ENCODE peak calls at places on chromosomes 16 and 17, in eight cellular contexts. P is stomach; X is right lobe of liver; K is left lung; Z is heart right ventricle; C is CD8-positive, alpha-beta T cell; Q is gastrocnemius medialis; J is heart left ventricle. I is an unnamed sample. For H3K36me3, the result is how much of the 10 kb centered on the place peaks cover.

GRCh38 chr16:21638573-21638975 is 13.8 kb downstream of the IGSF6 start:
- DNase-seq in Z (no peak), J (no peak), Q (no peak), P (no peak), K (no peak), X (no peak), C (no peak), I (peak)

GRCh38 chr16:67580202-67580601 is 17.9 kb downstream of the CTCF start:
- DNase-seq in J (no peak), P (no peak), Z (no peak), C (no peak), X (peak), Q (no peak), K (no peak), I (no peak)

GRCh38 chr17:76953066-76953465 is 84.9 kb downstream of the MGAT5B start:
- DNase-seq in Z (no peak), Q (no peak), X (no peak), P (no peak), C (no peak), K (no peak), J (peak), I (no peak)

GRCh38 chr16:50879873-50880695 is 138.2 kb downstream of the CYLD start:
- DNase-seq in Q (no peak), K (no peak), P (no peak), Z (no peak), C (no peak), J (no peak), X (peak), I (no peak)

GRCh38 chr16:2838928-2839327 is 8.8 kb downstream of the ZG16B start:
- DNase-seq in K (peak), J (peak), C (peak), X (no peak), Z (peak), Q (no peak), P (peak), I (peak)

GRCh38 chr17:39150795-39151679 is at the start of gene PLXDC1:
- DNase-seq in P (no peak), X (no peak), C (no peak), Q (no peak), Z (peak), K (no peak), J (peak), I (no peak)

GRCh38 chr17:48577946-48578615 is at the start of gene HOXB4:
- DNase-seq in P (peak), Z (peak), X (peak), J (peak), C (peak), K (peak), Q (peak), I (no peak)

GRCh38 chr16:10827691-10828341 is 9.2 kb upstream of the TVP23A start:
- DNase-seq in Q (peak), J (peak), P (peak), K (peak), X (peak), Z (peak), C (no peak), I (peak)

GRCh38 chr17:61476476-61477203 is 24.4 kb downstream of the TBX4 start:
- DNase-seq in Q (no peak), P (no peak), X (peak), K (peak), C (no peak), Z (no peak), J (no peak), I (no peak)

GRCh38 chr16:17360810-17361209 is 110.0 kb downstream of the XYLT1 start:
- DNase-seq in J (no peak), Z (no peak), K (no peak), P (no peak), X (no peak), C (no peak), Q (no peak), I (no peak)

GRCh38 chr17:64148017-64148631 is 18.2 kb upstream of the ERN1 start:
- DNase-seq in K (no peak), C (no peak), Z (no peak), Q (no peak), P (no peak), X (no peak), J (no peak), I (no peak)

GRCh38 chr16:68396481-68396880 is 51.8 kb downstream of the SMPD3 start:
- DNase-seq in Q (no peak), J (peak), P (peak), X (peak), C (peak), Z (no peak), K (peak), I (peak)

GRCh38 chr17:47949197-47949759 is 7.9 kb downstream of the PNPO start:
- DNase-seq in K (peak), P (peak), C (peak), J (peak), Q (peak), X (peak), Z (peak), I (peak)

GRCh38 chr16:5027575-5028235 is 6.0 kb downstream of the NAGPA start:
- DNase-seq in Z (no peak), K (no peak), P (no peak), Q (no peak), C (no peak), J (no peak), X (no peak), I (no peak)

GRCh38 chr16:50469744-50470301 is 78.4 kb upstream of the NKD1 start:
- DNase-seq in Z (no peak), P (no peak), K (no peak), J (no peak), Q (no peak), C (no peak), X (no peak), I (no peak)

GRCh38 chr17:8161289-8162231 is 1.2 kb downstream of the VAMP2 start:
- DNase-seq in P (no peak), C (no peak), J (peak), Q (no peak), X (no peak), Z (no peak), K (no peak), I (no peak)

GRCh38 chr17:28342313-28342712 is 6.8 kb downstream of the TNFAIP1 start:
- DNase-seq in P (no peak), C (no peak), J (no peak), X (no peak), Q (no peak), Z (no peak), K (no peak), I (no peak)

DNA sequence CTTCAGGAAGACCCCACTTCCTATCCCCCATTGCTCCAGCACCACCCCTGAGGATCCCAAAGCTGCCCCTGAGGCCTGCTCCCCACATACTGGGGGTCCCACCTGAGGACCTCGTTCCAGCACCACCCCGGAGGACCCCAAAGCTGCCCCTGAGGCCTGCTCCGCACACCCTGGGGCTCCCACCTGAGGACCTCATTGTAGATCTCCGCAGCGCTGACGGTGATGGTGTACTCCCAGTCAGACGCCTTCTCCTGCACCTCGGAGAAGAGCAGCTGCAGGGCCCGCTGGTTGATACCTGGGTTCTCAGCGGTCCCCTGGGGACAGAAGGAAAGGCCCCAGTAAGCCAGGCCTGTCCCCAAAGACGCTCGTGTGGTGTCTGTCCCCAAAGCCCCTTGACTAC is 26.4 kb downstream of the KATNB1 start:
- DNase-seq in C (no peak), J (peak), X (no peak), Z (no peak), K (no peak), Q (no peak), P (no peak), I (no peak)
- H3K36me3 ChIP-seq in C (under half), J (under half), X (under half), Z (half or more), K (under half), Q (under half), P (under half), I (half or more)

GRCh38 chr17:75078097-75079022 is 9.4 kb upstream of the SLC16A5 start:
- DNase-seq in X (no peak), P (no peak), C (no peak), Q (no peak), J (no peak), K (no peak), Z (no peak), I (peak)
- H3K27ac ChIP-seq in X (peak), P (peak), C (no peak), Q (peak), J (peak), K (peak), Z (peak), I (peak)

DNA sequence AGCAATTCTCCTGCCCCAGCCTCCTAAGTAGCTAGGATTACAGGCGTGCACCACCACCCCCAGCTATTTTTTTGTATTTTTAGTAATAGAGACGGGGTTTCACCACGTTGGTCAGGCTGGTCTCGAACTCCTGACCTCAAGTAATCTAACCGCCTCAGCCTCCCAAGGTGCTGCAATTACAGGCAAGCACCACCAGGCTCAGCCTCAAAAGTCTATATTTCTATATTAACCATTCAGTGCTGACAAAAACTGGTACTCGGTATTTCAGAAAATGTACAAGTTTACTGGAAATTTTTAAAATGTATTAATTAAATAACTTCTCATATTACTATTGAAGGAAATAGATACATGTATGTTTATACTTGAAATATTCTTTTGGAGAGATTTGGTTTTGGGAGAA is 1.4 kb upstream of the HEXD start:
- DNase-seq in K (no peak), C (no peak), Z (no peak), X (no peak), J (no peak), P (no peak), Q (no peak), I (no peak)
- TF ChIP-seq CTCF in K (no peak), C (peak), Z (no peak), X (no peak), J (no peak), P (no peak), Q (no peak), I (peak)

DNA sequence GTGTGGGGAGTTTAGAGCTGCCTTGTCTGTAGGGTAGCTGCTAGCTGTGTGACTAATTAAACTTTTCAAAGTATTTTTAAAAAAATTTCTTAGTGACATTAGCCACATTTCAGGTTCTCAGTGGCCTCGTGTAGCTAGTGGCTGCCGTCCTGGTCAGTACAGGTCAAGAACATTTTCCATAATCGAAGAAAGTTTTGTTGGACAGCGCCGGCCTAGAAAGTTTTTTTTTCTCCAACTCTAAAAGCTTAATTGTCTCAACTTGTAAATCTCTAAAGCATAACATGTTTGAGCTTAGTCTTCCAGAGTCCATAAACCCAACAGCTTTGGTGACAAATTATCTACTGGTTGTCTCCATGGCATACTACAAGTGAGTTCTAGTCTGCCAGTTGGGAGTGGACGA is 4.3 kb downstream of the AKAP1 start:
- DNase-seq in P (no peak), J (no peak), X (no peak), C (no peak), Q (no peak), K (no peak), Z (no peak), I (no peak)
- H3K36me3 ChIP-seq in P (under half), J (under half), X (under half), C (under half), Q (under half), K (under half), Z (under half), I (under half)

DNA sequence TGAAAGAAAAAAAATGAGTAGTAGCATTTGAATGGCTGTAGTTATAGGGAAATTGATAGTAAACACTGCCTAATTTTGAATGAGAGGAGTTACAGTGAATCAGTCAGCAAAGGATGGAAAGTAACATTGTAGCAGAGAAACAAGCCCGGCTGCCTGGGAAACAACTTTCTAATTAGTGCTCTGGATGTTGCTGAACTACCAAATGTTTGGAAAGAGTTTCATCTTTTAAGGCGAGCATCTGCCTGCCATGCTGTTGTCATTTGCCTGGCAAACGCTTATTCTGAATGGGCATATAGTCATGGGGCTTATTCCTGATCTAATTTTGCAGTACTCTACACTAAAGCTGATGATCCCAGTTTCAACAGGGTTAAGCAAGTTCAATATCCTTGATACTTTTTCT is 138.6 kb downstream of the CDH11 start:
- DNase-seq in X (no peak), J (no peak), Q (no peak), C (no peak), K (no peak), Z (no peak), P (no peak), I (no peak)
- H3K27ac ChIP-seq in X (no peak), J (no peak), Q (no peak), C (no peak), K (no peak), Z (no peak), P (no peak), I (no peak)

DNA sequence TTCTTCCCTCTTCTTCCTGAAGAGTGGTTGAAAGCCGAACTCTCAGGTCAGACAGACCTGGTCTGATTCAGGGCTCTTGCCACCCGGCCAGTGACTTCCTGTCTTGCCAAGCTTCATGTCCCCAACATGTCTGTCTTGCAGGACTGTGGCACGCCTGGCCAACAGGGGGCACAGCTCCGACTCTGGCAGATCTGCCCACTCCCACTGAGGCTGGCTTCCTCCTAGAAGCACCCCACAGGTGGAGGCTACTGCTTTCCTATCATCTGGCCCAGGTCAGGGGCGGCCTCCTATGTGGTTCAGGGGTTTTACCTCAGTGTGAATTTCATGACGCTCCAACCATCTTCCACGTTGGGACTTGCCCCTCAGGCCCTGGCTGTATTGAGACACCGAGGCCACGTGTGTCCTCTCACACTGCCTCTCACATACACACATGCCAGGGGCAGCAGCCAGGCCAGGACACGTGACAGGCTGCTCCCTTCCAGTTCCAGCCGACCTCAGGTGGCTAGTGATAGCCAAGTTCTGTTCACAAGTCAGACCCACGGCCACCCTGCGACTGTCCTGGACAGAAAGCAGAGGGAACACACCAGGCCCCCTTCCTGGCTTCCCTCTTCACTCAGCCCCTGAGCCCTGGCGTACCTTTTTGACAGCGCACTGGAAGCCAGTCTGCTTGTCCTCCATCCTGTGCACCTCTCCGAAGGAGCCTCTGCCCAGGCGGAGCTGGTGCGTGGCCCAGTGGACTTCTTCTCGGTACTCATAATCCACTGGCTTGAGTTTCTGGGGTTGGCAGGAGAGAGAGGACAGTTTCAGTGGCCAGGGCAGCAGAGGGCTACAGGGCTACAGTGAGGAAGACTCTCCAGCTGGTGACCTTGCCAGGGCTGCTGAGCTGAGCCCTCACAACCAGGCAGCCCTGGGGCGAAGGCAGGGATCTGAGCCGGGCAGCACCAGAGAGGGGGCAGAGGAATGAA is 22.6 kb upstream of the SPATA32 start:
- DNase-seq in C (peak), Z (peak), X (peak), J (peak), K (no peak), P (peak), Q (peak), I (no peak)
- TF ChIP-seq CTCF in C (no peak), Z (peak), X (no peak), J (peak), K (peak), P (no peak), Q (peak), I (peak)

GRCh38 chr16:65116818-65117430 is 4.9 kb downstream of the CDH11 start:
- DNase-seq in X (no peak), C (no peak), Z (no peak), J (no peak), Q (no peak), K (no peak), P (no peak), I (no peak)
- H3K36me3 ChIP-seq in X (under half), C (under half), Z (under half), J (under half), Q (under half), K (under half), P (under half), I (under half)

DNA sequence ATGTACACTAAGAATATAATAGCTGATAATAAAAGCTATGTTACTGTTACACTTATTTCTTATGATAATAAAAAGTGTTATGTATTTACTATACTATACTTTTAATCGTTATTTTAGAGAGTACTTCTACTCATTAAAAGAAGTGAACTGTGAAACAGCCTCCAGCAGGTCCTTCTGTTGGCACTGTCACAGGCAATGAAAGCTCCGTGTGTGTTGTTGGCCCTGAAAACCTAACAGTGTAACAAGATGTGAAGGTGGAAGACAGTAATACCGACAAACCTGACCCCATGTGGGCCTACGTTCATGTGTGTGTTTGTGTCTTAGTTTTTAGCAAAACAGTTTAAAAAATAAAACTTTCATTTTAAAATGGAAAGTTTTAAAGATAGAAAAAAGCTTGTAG is 91.8 kb downstream of the STH start:
- DNase-seq in Z (no peak), P (no peak), J (no peak), C (no peak), Q (no peak), X (no peak), K (no peak), I (no peak)
- H3K27ac ChIP-seq in Z (no peak), P (no peak), J (no peak), C (no peak), Q (no peak), X (no peak), K (no peak), I (no peak)

GRCh38 chr17:35088911-35089845 is 25.7 kb upstream of the RFFL start:
- DNase-seq in J (peak), P (peak), Z (peak), Q (peak), C (peak), X (peak), K (peak), I (peak)

GRCh38 chr17:35086164-35086563 is 22.7 kb upstream of the RFFL start:
- DNase-seq in Q (no peak), P (no peak), K (no peak), X (no peak), J (no peak), C (no peak), Z (no peak), I (no peak)

GRCh38 chr17:35088647-35088910 is 25.1 kb upstream of the RFFL start:
- DNase-seq in K (peak), J (no peak), C (no peak), P (peak), Z (no peak), X (no peak), Q (no peak), I (no peak)

GRCh38 chr17:35086931-35087573 is 23.5 kb upstream of the RFFL start:
- DNase-seq in J (no peak), C (no peak), K (no peak), Z (no peak), Q (no peak), X (no peak), P (no peak), I (no peak)

DNA sequence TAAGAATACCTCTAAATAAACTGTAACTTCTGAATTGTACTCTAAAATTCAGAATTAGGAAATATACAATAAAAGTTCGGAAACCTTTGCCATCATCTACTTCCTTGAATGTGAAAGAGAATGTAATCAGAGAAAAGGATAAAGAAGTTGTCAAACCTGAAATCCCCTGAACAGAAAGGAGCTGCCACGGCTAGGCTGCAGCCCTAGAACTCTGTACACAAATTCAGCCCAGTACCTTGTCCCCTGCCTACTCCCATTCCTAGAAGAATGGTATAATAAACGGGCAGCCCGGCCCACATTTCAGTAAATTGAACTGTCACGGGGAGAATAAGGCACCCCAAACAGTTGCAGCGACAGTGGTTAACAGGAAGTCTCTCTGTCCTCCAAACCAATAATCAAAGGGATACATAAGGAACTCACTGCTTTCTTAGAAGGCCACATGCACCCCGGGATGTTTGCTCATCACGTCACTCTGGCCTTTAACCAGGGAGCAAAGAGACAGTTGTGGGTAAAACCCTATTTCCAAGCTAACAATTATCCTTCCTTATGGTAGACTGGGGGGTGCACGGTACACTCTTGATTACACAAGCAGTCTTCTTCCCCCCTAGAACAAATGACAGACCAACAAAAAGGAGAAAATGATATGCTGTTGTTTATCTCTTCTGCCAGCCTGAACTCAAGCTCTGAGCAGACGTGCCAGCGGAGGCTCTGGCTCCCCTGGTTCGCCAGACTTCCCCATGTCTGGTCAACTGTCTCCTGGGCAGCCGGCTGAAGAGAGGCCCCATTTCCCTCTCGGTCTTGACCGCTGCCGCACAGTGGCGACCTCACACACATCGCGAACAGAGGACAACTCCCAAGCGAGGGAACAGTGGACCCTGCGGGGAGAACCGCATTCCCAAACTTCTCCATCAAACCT is 24.5 kb upstream of the RFFL start:
- DNase-seq in Z (peak), C (peak), J (peak), Q (peak), P (peak), X (peak), K (peak), I (peak)
- TF ChIP-seq CTCF in Z (peak), C (no peak), J (no peak), Q (no peak), P (no peak), X (no peak), K (no peak), I (peak)

GRCh38 chr17:82570282-82570681 is 50.8 kb downstream of the FOXK2 start:
- DNase-seq in Z (no peak), C (no peak), X (no peak), K (no peak), Q (no peak), P (no peak), J (peak), I (no peak)
- H3K36me3 ChIP-seq in Z (half or more), C (under half), X (under half), K (under half), Q (under half), P (under half), J (under half), I (under half)